ENCODE peak calls at places on chromosomes 3 and 15, in six cellular contexts. One of them, this sample, is unnamed.

GRCh38 chr3:72641684-72642083 is 206.6 kb downstream of the SHQ1 start:
- DNase-seq in mesothelial cell of epicardium: no peak
- DNase-seq in T-helper 1 cell: no peak
- DNase-seq in GM13977: no peak
- DNase-seq in progenitor cell of endocrine pancreas: no peak
- DNase-seq in choroid plexus epithelial cell: no peak
- DNase-seq in this sample: no peak

GRCh38 chr3:191085091-191085490 is 114.0 kb upstream of the OSTN start:
- DNase-seq in mesothelial cell of epicardium: no peak
- DNase-seq in T-helper 1 cell: no peak
- DNase-seq in GM13977: no peak
- DNase-seq in progenitor cell of endocrine pancreas: no peak
- DNase-seq in choroid plexus epithelial cell: peak
- DNase-seq in this sample: no peak

GRCh38 chr3:170232266-170232665 is 10.0 kb downstream of the PRKCI start:
- DNase-seq in mesothelial cell of epicardium: no peak
- DNase-seq in T-helper 1 cell: no peak
- DNase-seq in GM13977: no peak
- DNase-seq in progenitor cell of endocrine pancreas: no peak
- DNase-seq in choroid plexus epithelial cell: no peak
- DNase-seq in this sample: no peak

GRCh38 chr15:59074607-59075006 is 30.3 kb upstream of the CCNB2 start:
- DNase-seq in mesothelial cell of epicardium: no peak
- DNase-seq in T-helper 1 cell: no peak
- DNase-seq in GM13977: no peak
- DNase-seq in progenitor cell of endocrine pancreas: no peak
- DNase-seq in choroid plexus epithelial cell: no peak
- DNase-seq in this sample: no peak

GRCh38 chr3:14540209-14540575 is at the start of gene GRIP2:
- DNase-seq in mesothelial cell of epicardium: no peak
- DNase-seq in T-helper 1 cell: no peak
- DNase-seq in GM13977: no peak
- DNase-seq in progenitor cell of endocrine pancreas: no peak
- DNase-seq in choroid plexus epithelial cell: no peak
- DNase-seq in this sample: no peak

GRCh38 chr15:55884223-55884622 is 109.2 kb downstream of the NEDD4 start:
- DNase-seq in mesothelial cell of epicardium: no peak
- DNase-seq in T-helper 1 cell: no peak
- DNase-seq in GM13977: no peak
- DNase-seq in progenitor cell of endocrine pancreas: no peak
- DNase-seq in choroid plexus epithelial cell: peak
- DNase-seq in this sample: no peak

GRCh38 chr15:97893988-97894387 is 66.5 kb upstream of the ARRDC4 start:
- DNase-seq in mesothelial cell of epicardium: no peak
- DNase-seq in T-helper 1 cell: no peak
- DNase-seq in GM13977: no peak
- DNase-seq in progenitor cell of endocrine pancreas: no peak
- DNase-seq in choroid plexus epithelial cell: no peak
- DNase-seq in this sample: peak

GRCh38 chr3:117752984-117753717 is 1043.6 kb downstream of the TUSC7 start:
- DNase-seq in mesothelial cell of epicardium: no peak
- DNase-seq in T-helper 1 cell: no peak
- DNase-seq in GM13977: no peak
- DNase-seq in progenitor cell of endocrine pancreas: no peak
- DNase-seq in choroid plexus epithelial cell: peak
- DNase-seq in this sample: no peak

GRCh38 chr3:188683032-188683491 is 488.7 kb upstream of the TPRG1 start:
- DNase-seq in mesothelial cell of epicardium: no peak
- DNase-seq in T-helper 1 cell: no peak
- DNase-seq in GM13977: no peak
- DNase-seq in progenitor cell of endocrine pancreas: no peak
- DNase-seq in choroid plexus epithelial cell: peak
- DNase-seq in this sample: peak

GRCh38 chr3:136852180-136852579 is 9.8 kb upstream of the NCK1 start:
- DNase-seq in mesothelial cell of epicardium: no peak
- DNase-seq in T-helper 1 cell: no peak
- DNase-seq in GM13977: no peak
- DNase-seq in progenitor cell of endocrine pancreas: no peak
- DNase-seq in choroid plexus epithelial cell: no peak
- DNase-seq in this sample: no peak

GRCh38 chr15:31434418-31435255 is 108.0 kb downstream of the KLF13 start:
- DNase-seq in mesothelial cell of epicardium: no peak
- DNase-seq in T-helper 1 cell: peak
- DNase-seq in GM13977: peak
- DNase-seq in progenitor cell of endocrine pancreas: no peak
- DNase-seq in choroid plexus epithelial cell: peak
- DNase-seq in this sample: peak

GRCh38 chr3:185827595-185828344 is 2.9 kb upstream of the IGF2BP2 start:
- DNase-seq in mesothelial cell of epicardium: no peak
- DNase-seq in T-helper 1 cell: no peak
- DNase-seq in GM13977: no peak
- DNase-seq in progenitor cell of endocrine pancreas: no peak
- DNase-seq in choroid plexus epithelial cell: no peak
- DNase-seq in this sample: no peak

GRCh38 chr3:43006825-43007224 is 27.7 kb downstream of the GASK1A start:
- DNase-seq in mesothelial cell of epicardium: no peak
- DNase-seq in T-helper 1 cell: no peak
- DNase-seq in GM13977: no peak
- DNase-seq in progenitor cell of endocrine pancreas: no peak
- DNase-seq in choroid plexus epithelial cell: no peak
- DNase-seq in this sample: no peak

GRCh38 chr15:70416851-70417250 is 319.1 kb upstream of the TLE3 start:
- DNase-seq in mesothelial cell of epicardium: no peak
- DNase-seq in T-helper 1 cell: no peak
- DNase-seq in GM13977: no peak
- DNase-seq in progenitor cell of endocrine pancreas: no peak
- DNase-seq in choroid plexus epithelial cell: peak
- DNase-seq in this sample: no peak

GRCh38 chr3:99023590-99024192 is 122.2 kb upstream of the DCBLD2 start:
- DNase-seq in mesothelial cell of epicardium: no peak
- DNase-seq in T-helper 1 cell: no peak
- DNase-seq in GM13977: peak
- DNase-seq in progenitor cell of endocrine pancreas: no peak
- DNase-seq in choroid plexus epithelial cell: peak
- DNase-seq in this sample: peak

GRCh38 chr3:69091389-69092029 is 6.8 kb downstream of the ARL6IP5 start:
- DNase-seq in mesothelial cell of epicardium: no peak
- DNase-seq in T-helper 1 cell: no peak
- DNase-seq in GM13977: no peak
- DNase-seq in progenitor cell of endocrine pancreas: no peak
- DNase-seq in choroid plexus epithelial cell: no peak
- DNase-seq in this sample: no peak

GRCh38 chr3:86152620-86153019 is 838.3 kb downstream of the VGLL3 start:
- DNase-seq in mesothelial cell of epicardium: no peak
- DNase-seq in T-helper 1 cell: no peak
- DNase-seq in GM13977: no peak
- DNase-seq in progenitor cell of endocrine pancreas: no peak
- DNase-seq in choroid plexus epithelial cell: no peak
- DNase-seq in this sample: no peak

GRCh38 chr3:50323614-50324199 is 1.2 kb upstream of the HYAL2 start:
- DNase-seq in mesothelial cell of epicardium: no peak
- DNase-seq in T-helper 1 cell: no peak
- DNase-seq in GM13977: no peak
- DNase-seq in progenitor cell of endocrine pancreas: no peak
- DNase-seq in choroid plexus epithelial cell: no peak
- DNase-seq in this sample: no peak

This sample was measured in mammary epithelial cell.